ENCODE peak calls at places on chromosomes 16 and 17, in five cellular contexts. M is GM23248, R is PC-3, L is HepG2, Q is endothelial cell of umbilical vein. U is an unnamed sample.

GRCh38 chr16:68081796-68082567 is 3.2 kb upstream of the NFATC3 start:
- DNase-seq in M (peak; percentile 14), R (no peak), L (no peak), Q (no peak), U (peak; percentile 51)

GRCh38 chr16:69106491-69107291 is 1.2 kb downstream of the HAS3 start:
- DNase-seq in M (peak; percentile 39), R (no peak), L (no peak), Q (peak; percentile 10), U (no peak)

GRCh38 chr16:85425061-85425662 is 188.0 kb upstream of the GSE1 start:
- DNase-seq in M (no peak), R (no peak), L (no peak), Q (no peak), U (no peak)

GRCh38 chr17:11290814-11291213 is 49.8 kb downstream of the SHISA6 start:
- DNase-seq in M (no peak), R (no peak), L (no peak), Q (no peak), U (no peak)

GRCh38 chr17:78383725-78384471 is 5.4 kb downstream of the PGS1 start:
- DNase-seq in M (peak; percentile 99), R (peak; percentile 42), L (no peak), Q (peak; percentile 99), U (peak; percentile 74)

GRCh38 chr16:87878704-87879103 is 9.4 kb upstream of the SLC7A5 start:
- DNase-seq in M (no peak), R (no peak), L (peak; percentile 66), Q (no peak), U (no peak)

GRCh38 chr17:61456688-61457225 is 4.5 kb downstream of the TBX4 start:
- DNase-seq in M (peak; percentile 36), R (no peak), L (no peak), Q (no peak), U (no peak)

GRCh38 chr17:8868529-8868951 is 1.1 kb upstream of the PIK3R6 start:
- DNase-seq in M (no peak), R (no peak), L (no peak), Q (no peak), U (no peak)

GRCh38 chr16:74480150-74481029 is 59.1 kb upstream of the CLEC18B start:
- DNase-seq in M (peak; percentile 86), R (peak; percentile 90), L (no peak), Q (no peak), U (peak; percentile 84)

DNA sequence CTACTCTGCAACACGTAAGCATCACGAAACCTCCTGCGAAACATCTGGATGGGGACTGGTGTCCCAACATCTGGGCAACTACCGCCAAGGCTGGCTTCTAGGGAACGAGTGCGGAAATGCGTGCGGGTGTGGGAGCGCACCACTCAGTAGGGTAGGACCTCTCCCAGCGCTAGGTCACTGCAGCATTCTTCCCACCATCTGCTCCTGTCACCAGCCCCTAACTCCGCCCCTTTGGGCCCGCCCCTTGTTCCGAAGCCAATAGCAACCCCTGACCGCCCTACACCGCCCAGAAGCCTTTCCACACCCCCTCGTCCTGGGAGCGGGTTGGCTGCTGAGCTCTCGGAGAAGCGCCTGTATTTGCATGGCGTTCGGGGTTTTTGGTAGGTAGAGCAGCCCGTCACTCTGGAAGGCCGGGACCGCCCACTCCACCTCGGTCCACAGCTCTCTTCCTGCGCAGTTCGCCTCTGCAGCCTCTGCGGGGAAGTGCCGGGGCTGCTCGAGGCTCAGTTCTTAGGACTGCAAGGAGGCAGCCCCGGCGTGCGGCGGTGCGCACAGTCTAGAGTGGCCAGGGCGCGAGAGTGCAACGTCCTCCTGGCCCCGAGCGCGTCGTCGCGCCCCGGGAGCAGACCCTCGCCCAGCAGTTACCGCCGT is at the start of gene HS3ST3B1:
- DNase-seq in M (peak; percentile 99), R (peak; percentile 99), L (peak; percentile 99), Q (peak; percentile 89), U (peak; percentile 99)
- TF ChIP-seq EZH2 in M (no peak), R (no peak), L (no peak), Q (peak; percentile 4), U (no peak)

GRCh38 chr16:81883235-81883634 is 104.1 kb downstream of the PLCG2 start:
- DNase-seq in M (no peak), R (no peak), L (no peak), Q (no peak), U (no peak)
- TF ChIP-seq EZH2 in M (no peak), R (no peak), L (no peak), Q (no peak), U (no peak)

GRCh38 chr16:22813223-22813945 is 578 bp upstream of the HS3ST2 start:
- DNase-seq in M (peak; percentile 71), R (peak; percentile 6), L (peak; percentile 28), Q (peak; percentile 46), U (peak; percentile 82)
- TF ChIP-seq EZH2 in M (no peak), R (no peak), L (no peak), Q (no peak), U (peak; percentile 38)

DNA sequence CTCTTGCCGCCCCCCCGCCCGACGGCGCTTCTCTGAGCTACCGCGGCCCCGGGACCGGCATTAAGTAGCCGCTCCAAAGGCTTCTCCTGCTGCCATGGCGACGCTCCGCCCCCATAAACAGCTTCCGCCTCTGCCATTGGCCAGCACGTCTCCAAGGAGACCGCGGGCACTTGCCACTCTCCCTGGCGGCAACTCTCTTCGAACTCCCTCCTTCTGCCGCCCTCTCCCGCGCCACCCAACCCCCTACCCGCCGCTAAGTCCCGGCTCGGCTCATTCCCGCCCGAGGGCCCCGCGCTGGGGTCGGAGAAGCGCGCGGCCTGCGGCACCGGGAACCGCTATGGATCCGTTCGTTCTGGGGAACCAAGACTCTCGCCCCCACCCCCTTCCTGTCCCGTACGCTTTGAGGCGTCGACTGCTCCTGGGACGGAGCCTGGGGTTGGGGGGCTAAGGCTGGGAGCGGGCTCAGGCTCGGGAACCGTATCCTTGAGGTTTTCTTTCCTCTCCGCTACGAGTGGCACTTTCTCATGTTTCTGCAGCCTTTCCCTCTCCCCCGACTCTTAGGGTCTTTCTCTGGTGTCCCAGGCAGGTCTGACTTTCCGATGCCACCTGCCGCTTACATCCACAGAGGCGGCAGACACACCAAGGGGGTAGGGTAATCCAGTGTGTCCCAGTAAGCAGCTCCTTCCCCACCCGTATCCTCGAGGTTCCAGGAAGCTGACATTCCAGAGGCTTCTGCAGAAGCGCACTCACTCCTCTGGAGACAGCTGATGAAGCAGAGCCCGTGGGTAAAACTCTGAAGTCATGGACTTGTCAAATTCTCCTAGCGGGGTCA is at the start of gene FOXJ1:
- DNase-seq in M (peak; percentile 90), R (peak; percentile 96), L (peak; percentile 92), Q (peak; percentile 95), U (peak; percentile 94)
- TF ChIP-seq EZH2 in M (no peak), R (no peak), L (peak; percentile 74), Q (no peak), U (no peak)

DNA sequence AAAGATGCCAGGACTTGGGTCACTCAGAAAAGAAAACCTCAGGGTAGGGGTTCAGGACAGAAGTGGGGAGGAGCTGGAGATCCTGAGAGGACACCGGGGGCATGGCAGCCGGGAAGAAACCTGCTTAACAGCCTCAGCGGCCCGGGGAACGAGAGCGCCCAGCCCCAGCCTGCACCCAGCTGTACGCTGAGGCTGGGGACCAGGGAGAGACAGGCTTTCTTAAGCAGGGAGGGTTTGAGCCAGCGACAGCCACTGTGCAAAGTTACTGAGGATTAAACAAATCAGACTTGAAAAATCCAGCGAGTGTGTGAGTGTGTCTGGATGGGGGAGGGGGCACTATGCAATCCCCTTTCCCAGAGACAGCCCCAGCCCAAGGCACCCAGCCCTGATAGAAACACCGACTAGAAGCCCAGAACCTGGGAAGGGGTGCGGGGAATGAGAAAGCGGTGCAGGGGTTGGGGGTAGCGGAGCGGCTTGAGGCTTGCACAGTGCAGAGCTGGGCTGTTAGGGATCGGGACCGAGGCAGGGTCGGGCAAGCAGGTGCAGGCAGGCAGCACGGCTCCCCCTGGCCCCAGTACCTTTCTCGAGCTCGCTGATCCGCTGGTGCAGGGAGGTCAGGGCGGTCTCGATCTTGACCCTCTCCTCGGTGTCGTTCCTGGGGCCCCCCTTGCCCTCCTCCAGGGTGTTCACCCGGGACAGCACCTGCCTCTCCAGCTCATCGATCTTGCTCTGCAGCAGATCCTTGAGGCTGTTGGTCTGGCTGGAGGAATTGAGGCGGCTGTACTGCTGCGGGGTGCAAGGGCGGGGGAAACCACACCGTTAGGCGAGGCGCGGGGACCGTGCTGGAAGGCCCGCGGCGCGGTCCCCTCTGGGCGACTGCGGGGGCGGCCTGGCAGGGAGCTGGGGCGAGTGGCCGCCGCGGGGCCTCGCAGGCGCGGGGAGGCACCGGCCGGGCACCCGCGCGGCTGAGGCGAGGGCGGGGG is 1.2 kb downstream of the NPTX1 start:
- DNase-seq in M (peak; percentile 20), R (no peak), L (no peak), Q (no peak), U (no peak)
- TF ChIP-seq EZH2 in M (peak; percentile 91), R (no peak), L (peak; percentile 97), Q (peak; percentile 59), U (peak; percentile 86)

GRCh38 chr16:73069581-73070262 is 21.8 kb upstream of the ZFHX3 start:
- DNase-seq in M (no peak), R (no peak), L (no peak), Q (no peak), U (no peak)
- TF ChIP-seq EZH2 in M (no peak), R (no peak), L (no peak), Q (no peak), U (no peak)

DNA sequence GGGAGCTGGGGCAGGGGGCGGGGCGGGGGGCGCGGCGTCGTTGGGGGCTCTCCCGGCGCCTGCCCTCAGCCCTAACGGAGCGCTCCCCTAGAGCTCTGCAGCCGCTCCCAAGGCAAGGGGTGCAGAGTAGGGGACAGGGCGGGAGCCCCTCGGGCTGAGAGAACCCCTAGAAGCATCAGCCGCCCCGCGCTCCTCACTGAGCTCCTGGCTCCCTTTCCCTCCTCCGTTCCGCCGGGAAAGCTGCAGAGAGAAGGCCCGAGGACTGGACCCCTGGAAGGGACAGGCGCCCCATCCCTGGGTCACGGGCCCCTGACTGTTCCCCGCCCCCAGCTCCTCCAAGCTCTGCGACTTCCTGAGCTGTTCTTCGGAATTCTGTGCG is 232 bp upstream of the PLXDC1 start:
- DNase-seq in M (peak; percentile 16), R (no peak), L (no peak), Q (no peak), U (no peak)
- TF ChIP-seq EZH2 in M (no peak), R (no peak), L (no peak), Q (peak; percentile 77), U (no peak)

GRCh38 chr17:39753514-39754160 is 15.9 kb downstream of the GRB7 start:
- DNase-seq in M (peak; percentile 55), R (peak; percentile 25), L (no peak), Q (no peak), U (peak; percentile 79)
- TF ChIP-seq EZH2 in M (no peak), R (no peak), L (no peak), Q (no peak), U (no peak)

GRCh38 chr17:68197997-68198930 is 49.6 kb upstream of the AMZ2 start:
- DNase-seq in M (no peak), R (peak; percentile 79), L (no peak), Q (no peak), U (peak; percentile 39)
- TF ChIP-seq EZH2 in M (no peak), R (no peak), L (peak; percentile 7), Q (no peak), U (no peak)

DNA sequence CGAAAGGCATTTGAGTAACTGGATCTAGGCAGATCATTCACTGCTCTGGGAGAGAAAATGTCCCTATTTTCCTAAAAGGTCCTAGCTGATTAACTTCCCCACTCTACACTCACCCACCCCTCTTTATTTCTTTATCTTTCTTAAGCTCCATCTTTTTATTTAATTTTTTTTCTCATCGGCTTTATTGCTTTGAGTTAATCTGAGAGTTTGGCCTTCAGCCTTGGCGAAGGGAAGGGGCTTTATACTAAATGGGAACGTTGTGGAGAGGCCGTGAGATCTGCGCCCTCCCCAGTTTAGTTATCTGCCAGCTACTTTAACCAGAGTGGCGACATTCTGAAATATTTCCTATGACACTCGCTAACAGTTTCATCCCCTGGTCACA is 882 bp upstream of the TOX3 start:
- DNase-seq in M (no peak), R (no peak), L (no peak), Q (no peak), U (no peak)
- TF ChIP-seq EZH2 in M (no peak), R (no peak), L (no peak), Q (no peak), U (no peak)

U was measured in hepatocyte.